ENCODE peak calls at places on chromosomes 13 and 19, in seven cellular contexts. I, N, Z, M, X, F and G are unnamed samples.

GRCh38 chr19:18660051-18660910 is 23.2 kb upstream of the CRTC1 start:
- DNase-seq in I (no peak), N (no peak), Z (no peak), M (peak), X (peak), F (peak), G (no peak)

GRCh38 chr19:1173160-1173844 is 766 bp downstream of the SBNO2 start:
- DNase-seq in I (peak), N (peak), Z (no peak), M (no peak), X (no peak), F (peak), G (no peak)

GRCh38 chr19:52941941-52942370 is 18.7 kb upstream of the ZNF888 start:
- DNase-seq in I (peak), N (peak), Z (no peak), M (peak), X (peak), F (peak), G (no peak)

GRCh38 chr19:54626757-54627156 is 3.5 kb upstream of the LILRB1 start:
- DNase-seq in I (no peak), N (no peak), Z (no peak), M (no peak), X (no peak), F (no peak), G (no peak)

GRCh38 chr13:84684804-84685203 is 802.5 kb upstream of the SLITRK1 start:
- DNase-seq in I (no peak), N (no peak), Z (no peak), M (no peak), X (no peak), F (no peak), G (no peak)

GRCh38 chr13:28817204-28817603 is 2.9 kb upstream of the MTUS2 start:
- DNase-seq in I (no peak), N (no peak), Z (no peak), M (no peak), X (no peak), F (peak), G (no peak)

GRCh38 chr19:35224681-35225604 is 3.6 kb downstream of the FAM187B start:
- DNase-seq in I (peak), N (no peak), Z (peak), M (no peak), X (no peak), F (peak), G (no peak)

GRCh38 chr13:59201836-59202235 is 961.9 kb downstream of the DIAPH3 start:
- DNase-seq in I (no peak), N (no peak), Z (no peak), M (no peak), X (no peak), F (no peak), G (no peak)

GRCh38 chr13:110520431-110521295 is 40.9 kb downstream of the RAB20 start:
- DNase-seq in I (peak), N (peak), Z (no peak), M (peak), X (peak), F (no peak), G (peak)

GRCh38 chr13:111508164-111508870 is 187.9 kb downstream of the TEX29 start:
- DNase-seq in I (no peak), N (no peak), Z (no peak), M (no peak), X (no peak), F (no peak), G (no peak)

GRCh38 chr13:111302045-111302722 is 18.3 kb upstream of the TEX29 start:
- DNase-seq in I (no peak), N (no peak), Z (no peak), M (no peak), X (no peak), F (no peak), G (no peak)

GRCh38 chr19:49119411-49120324 is at the start of gene PPFIA3:
- DNase-seq in I (peak), N (no peak), Z (no peak), M (peak), X (peak), F (peak), G (no peak)
- TF ChIP-seq CTCF in I (no peak), N (no peak), Z (no peak), M (no peak), X (no peak), F (no peak), G (no peak)

DNA sequence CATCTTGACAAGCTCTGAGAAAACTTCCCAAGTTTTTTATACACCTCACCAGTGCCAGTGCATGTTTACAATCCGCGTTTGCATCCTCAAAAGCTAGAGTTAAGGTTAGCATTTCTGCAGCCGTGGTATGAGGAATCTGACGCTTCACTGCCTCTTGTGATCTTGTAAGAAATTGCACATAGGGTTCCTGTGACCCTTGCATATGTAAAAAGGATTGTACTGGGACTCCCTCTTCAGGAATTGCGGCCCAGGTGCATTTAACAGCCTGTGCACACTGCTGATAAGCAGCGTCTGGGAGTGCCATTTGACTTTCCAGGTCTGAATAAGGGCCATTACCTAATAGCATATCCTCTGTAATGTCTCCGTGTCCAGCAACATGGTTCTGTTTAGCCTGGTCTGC is 15.3 kb downstream of the FPR3 start:
- DNase-seq in I (no peak), N (peak), Z (no peak), M (no peak), X (peak), F (no peak), G (no peak)
- TF ChIP-seq CTCF in I (no peak), N (no peak), Z (no peak), M (no peak), X (no peak), F (no peak), G (peak)

DNA sequence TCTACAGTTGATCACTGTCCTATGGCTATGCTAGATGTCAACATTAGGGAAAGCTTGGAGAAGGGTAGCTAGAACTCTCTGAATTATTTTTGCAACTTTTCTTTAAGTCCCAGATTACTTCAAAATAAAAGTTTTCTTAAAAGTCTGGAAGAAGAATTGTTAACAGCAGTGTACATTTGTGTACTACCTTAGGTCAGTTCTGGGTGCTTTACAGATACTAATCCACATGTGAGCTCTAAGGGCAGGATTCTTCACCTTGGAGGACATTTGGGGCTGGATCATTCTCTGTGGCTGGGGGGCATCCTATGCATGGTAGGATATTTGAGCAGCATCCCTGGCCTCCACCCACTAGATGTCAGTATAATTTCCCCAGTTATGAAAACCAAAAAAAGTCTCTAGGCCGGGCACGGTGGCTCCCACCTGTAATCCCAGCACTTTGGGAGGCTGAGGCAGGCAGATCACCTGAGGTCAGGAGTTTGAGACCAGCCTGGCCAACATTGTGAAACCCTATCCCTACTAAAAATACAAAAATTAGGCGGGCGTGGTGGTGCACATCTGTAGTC is 2.8 kb downstream of the BRME1 start:
- DNase-seq in I (no peak), N (peak), Z (no peak), M (no peak), X (peak), F (no peak), G (no peak)
- TF ChIP-seq CTCF in I (no peak), N (peak), Z (peak), M (no peak), X (peak), F (peak), G (peak)

GRCh38 chr19:42532881-42533280 is 4.6 kb upstream of the CEACAM1 start:
- DNase-seq in I (no peak), N (no peak), Z (no peak), M (no peak), X (no peak), F (no peak), G (no peak)

GRCh38 chr19:42528354-42529247 is at the start of gene CEACAM1:
- DNase-seq in I (peak), N (no peak), Z (peak), M (no peak), X (peak), F (no peak), G (no peak)

GRCh38 chr19:42524943-42525342 is 3.3 kb downstream of the CEACAM1 start:
- DNase-seq in I (no peak), N (no peak), Z (no peak), M (no peak), X (no peak), F (no peak), G (no peak)

GRCh38 chr19:42531313-42531712 is 3.0 kb upstream of the CEACAM1 start:
- DNase-seq in I (no peak), N (no peak), Z (no peak), M (no peak), X (no peak), F (no peak), G (no peak)

DNA sequence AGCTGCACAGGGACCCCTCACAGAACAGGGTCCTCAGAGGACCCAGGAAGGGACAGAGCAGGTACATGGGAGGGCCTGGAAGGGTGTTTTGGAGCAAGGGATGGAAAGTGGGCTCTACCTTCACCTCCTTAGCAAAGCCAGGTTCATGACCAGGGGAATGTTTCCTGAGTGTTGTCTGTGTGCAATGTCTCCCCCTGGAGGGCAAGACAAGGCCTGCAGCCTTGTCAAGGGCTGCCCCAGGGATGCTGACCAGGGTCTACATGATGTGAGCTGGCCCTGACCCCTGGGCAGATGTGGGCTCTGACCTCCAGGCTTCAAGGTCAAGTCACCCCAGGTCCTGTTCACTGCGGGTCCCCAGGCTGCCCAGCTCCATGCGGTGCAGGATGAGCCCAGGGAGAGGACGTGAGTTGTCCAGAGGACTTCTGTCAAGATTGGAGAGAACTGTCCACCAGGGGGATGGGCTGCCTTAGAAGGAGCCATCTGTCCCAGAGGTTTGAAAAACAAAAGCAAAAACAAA is 1.0 kb upstream of the CEACAM1 start:
- DNase-seq in I (peak), N (peak), Z (peak), M (peak), X (peak), F (peak), G (peak)
- TF ChIP-seq CTCF in I (peak), N (peak), Z (peak), M (peak), X (peak), F (peak), G (peak)